ENCODE peak calls at places on chromosomes 6 and 20, in six cellular contexts. F, Y, X, I, W and K are unnamed samples.

GRCh38 chr6:38797391-38797790 is 82.3 kb downstream of the DNAH8 start:
- DNase-seq in F (no peak), Y (no peak), X (no peak), I (no peak), W (no peak), K (no peak)

GRCh38 chr20:34921436-34921835 is 34.2 kb downstream of the GSS start:
- DNase-seq in F (no peak), Y (no peak), X (no peak), I (no peak), W (no peak), K (no peak)

GRCh38 chr20:33653218-33653899 is 8.8 kb upstream of the C20orf144 start:
- DNase-seq in F (peak), Y (peak), X (peak), I (no peak), W (peak), K (peak)

GRCh38 chr6:105926318-105926717 is 159.8 kb upstream of the PRDM1 start:
- DNase-seq in F (no peak), Y (no peak), X (no peak), I (no peak), W (no peak), K (no peak)

GRCh38 chr6:109762166-109762565 is 71.1 kb downstream of the FIG4 start:
- DNase-seq in F (no peak), Y (no peak), X (no peak), I (no peak), W (no peak), K (no peak)

GRCh38 chr20:51541189-51542032 is 1.1 kb downstream of the NFATC2 start:
- DNase-seq in F (no peak), Y (peak), X (peak), I (no peak), W (no peak), K (peak)

GRCh38 chr6:169778646-169779045 is 27.2 kb downstream of the ERMARD start:
- DNase-seq in F (no peak), Y (no peak), X (no peak), I (no peak), W (no peak), K (no peak)

GRCh38 chr6:53603381-53604121 is 58.6 kb upstream of the GCLC start:
- DNase-seq in F (no peak), Y (no peak), X (no peak), I (no peak), W (no peak), K (no peak)

GRCh38 chr6:40877362-40877761 is 161.7 kb downstream of the UNC5CL start:
- DNase-seq in F (no peak), Y (no peak), X (no peak), I (no peak), W (no peak), K (no peak)

GRCh38 chr20:48286571-48287551 is 501.6 kb upstream of the SULF2 start:
- DNase-seq in F (no peak), Y (no peak), X (no peak), I (no peak), W (no peak), K (peak)

GRCh38 chr6:13412639-13413465 is 74.5 kb downstream of the GFOD1 start:
- DNase-seq in F (no peak), Y (no peak), X (no peak), I (no peak), W (no peak), K (peak)
- TF ChIP-seq ATF3 in F (no peak), Y (no peak), X (no peak), I (no peak), W (no peak), K (no peak)

GRCh38 chr6:167338551-167339117 is 13.7 kb downstream of the TTLL2 start:
- DNase-seq in F (no peak), Y (no peak), X (no peak), I (no peak), W (no peak), K (no peak)

GRCh38 chr6:167345348-167345747 is 20.5 kb downstream of the TTLL2 start:
- DNase-seq in F (no peak), Y (no peak), X (no peak), I (no peak), W (no peak), K (no peak)

GRCh38 chr6:167341038-167341613 is 16.2 kb downstream of the TTLL2 start:
- DNase-seq in F (no peak), Y (no peak), X (no peak), I (no peak), W (no peak), K (no peak)

GRCh38 chr6:167342879-167343610 is 18.2 kb downstream of the TTLL2 start:
- DNase-seq in F (no peak), Y (no peak), X (no peak), I (no peak), W (no peak), K (no peak)

GRCh38 chr6:167341665-167342655 is 17.1 kb downstream of the TTLL2 start:
- DNase-seq in F (no peak), Y (no peak), X (no peak), I (no peak), W (no peak), K (peak)
- TF ChIP-seq ATF3 in F (no peak), Y (no peak), X (no peak), I (no peak), W (no peak), K (peak)

GRCh38 chr20:38835792-38836191 is 30.3 kb downstream of the PPP1R16B start:
- DNase-seq in F (no peak), Y (no peak), X (no peak), I (no peak), W (no peak), K (no peak)
- TF ChIP-seq ATF3 in F (no peak), Y (no peak), X (no peak), I (no peak), W (no peak), K (no peak)

GRCh38 chr6:36323062-36323461 is 13.6 kb downstream of the BNIP5 start:
- DNase-seq in F (no peak), Y (no peak), X (no peak), I (no peak), W (no peak), K (no peak)

GRCh38 chr6:36324715-36325114 is 12.0 kb downstream of the BNIP5 start:
- DNase-seq in F (no peak), Y (no peak), X (no peak), I (no peak), W (no peak), K (no peak)

GRCh38 chr6:36322591-36322990 is 14.1 kb downstream of the BNIP5 start:
- DNase-seq in F (no peak), Y (no peak), X (no peak), I (no peak), W (no peak), K (no peak)

GRCh38 chr6:36326351-36326995 is 10.2 kb downstream of the BNIP5 start:
- DNase-seq in F (no peak), Y (no peak), X (no peak), I (no peak), W (no peak), K (no peak)

DNA sequence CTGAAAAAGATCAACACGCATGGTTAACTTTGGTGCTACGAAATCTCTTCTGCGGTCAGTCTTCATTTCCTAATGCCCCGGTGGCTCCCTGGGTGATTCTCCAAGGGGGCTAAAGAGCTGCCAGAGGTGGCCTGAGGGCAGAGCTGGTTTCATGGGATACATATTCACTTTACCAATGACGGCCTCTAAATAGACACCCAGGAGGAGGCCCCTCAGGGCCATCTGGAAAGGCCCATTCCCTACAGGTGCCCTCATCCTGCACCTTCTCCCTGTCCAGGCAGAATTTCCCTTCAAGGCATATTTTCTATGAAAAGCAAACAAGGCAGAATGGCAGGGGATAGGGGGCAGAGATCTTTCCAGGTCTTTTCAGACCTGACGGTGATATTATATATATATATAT is 12.5 kb downstream of the BNIP5 start:
- DNase-seq in F (no peak), Y (no peak), X (no peak), I (no peak), W (no peak), K (no peak)
- TF ChIP-seq ATF3 in F (no peak), Y (no peak), X (no peak), I (no peak), W (no peak), K (no peak)

DNA sequence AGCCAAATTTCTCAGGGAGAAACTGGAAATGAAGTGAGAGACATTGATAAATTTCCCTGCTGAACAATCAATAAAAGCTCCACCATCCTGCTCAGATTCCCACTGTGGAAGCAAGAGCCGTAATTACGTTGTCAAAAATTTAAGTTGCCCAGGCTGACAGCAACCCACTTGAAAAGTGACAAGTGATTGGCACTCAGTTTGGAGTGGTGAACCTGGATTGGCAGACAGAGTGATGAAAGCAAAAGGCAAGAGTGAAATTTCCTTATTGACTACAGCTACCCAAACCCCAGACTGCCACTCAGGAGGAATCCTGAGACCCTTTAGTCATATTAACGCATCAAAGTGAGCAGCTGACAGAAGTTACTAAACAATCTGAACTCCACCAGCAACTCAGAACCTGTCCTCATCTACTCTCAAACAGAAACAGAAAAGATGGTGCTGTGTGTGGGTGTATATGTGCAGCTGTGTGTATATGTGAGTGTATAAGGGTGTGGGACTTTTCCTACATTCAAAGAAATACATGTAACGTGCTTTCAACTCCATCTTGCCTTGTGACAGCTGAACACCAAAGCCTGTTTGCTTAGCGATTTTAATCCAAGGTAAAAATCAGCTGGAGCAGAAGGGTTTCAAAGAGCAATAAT is 157.4 kb downstream of the PKHD1 start:
- DNase-seq in F (no peak), Y (no peak), X (no peak), I (no peak), W (no peak), K (no peak)
- TF ChIP-seq ATF3 in F (no peak), Y (no peak), X (no peak), I (no peak), W (no peak), K (no peak)

GRCh38 chr6:98695076-98695816 is 139.1 kb upstream of the POU3F2 start:
- DNase-seq in F (no peak), Y (no peak), X (no peak), I (no peak), W (no peak), K (no peak)
- TF ChIP-seq ATF3 in F (no peak), Y (no peak), X (no peak), I (no peak), W (no peak), K (no peak)

DNA sequence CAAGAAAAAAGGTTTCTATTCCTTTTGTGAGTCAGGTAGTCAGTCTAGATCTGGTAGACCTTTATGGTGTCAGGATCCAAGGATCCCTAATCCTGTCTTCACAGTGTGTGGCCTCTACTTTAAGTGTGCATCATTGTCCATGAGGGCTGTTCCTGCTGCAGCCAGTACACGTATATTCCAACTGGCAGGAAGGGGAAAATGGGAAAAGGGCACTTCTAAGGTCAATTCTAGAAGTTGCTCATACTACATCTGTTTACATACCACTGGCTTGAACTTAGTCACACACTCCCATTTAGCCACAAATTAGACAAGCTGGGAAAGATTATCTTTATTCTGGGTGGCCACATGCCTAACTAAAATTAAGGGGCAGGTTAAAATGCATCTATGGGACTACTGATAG is 9.7 kb upstream of the MMS22L start:
- DNase-seq in F (no peak), Y (no peak), X (no peak), I (no peak), W (no peak), K (no peak)
- TF ChIP-seq ATF3 in F (no peak), Y (no peak), X (no peak), I (no peak), W (no peak), K (no peak)

GRCh38 chr20:39210331-39211074 is 248.4 kb downstream of the DHX35 start:
- DNase-seq in F (no peak), Y (no peak), X (no peak), I (no peak), W (no peak), K (no peak)

DNA sequence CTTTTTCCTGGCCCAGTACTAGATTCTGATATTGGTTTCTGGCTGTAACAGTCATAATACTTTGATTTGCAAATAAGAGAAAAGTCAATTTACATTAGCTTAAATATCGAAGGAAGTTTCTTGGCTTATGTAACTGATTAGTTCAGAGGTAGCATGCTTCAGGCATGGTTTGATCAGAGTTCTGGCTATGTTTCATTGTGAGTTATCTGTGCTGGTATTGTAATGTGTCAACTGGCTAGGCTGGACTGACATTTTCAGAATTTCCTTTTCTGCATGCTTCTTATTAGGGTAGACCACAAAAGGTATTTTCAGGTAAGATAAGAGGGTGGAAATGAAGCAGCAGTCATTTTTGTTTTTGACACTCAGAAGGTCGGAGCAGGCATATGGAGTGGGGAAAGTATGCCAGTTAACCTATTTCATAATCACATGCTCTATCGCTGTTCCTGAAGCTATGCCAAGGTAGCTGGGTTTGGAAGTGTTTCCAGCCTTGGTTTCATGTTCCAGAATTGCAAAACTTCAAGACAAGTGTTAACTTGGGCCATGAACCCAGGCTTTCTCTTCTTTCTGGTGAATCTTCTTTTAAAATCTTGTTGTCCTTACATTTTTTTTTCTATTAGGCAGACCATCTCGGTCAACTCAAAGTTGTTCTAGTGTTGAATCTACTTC is 244.9 kb downstream of the DHX35 start:
- DNase-seq in F (no peak), Y (no peak), X (no peak), I (no peak), W (no peak), K (no peak)
- TF ChIP-seq ATF3 in F (no peak), Y (no peak), X (no peak), I (no peak), W (no peak), K (no peak)

GRCh38 chr20:45701104-45701503 is 734 bp upstream of the WFDC13 start:
- DNase-seq in F (no peak), Y (no peak), X (no peak), I (peak), W (no peak), K (no peak)

GRCh38 chr20:45701873-45702272 is at the start of gene WFDC13:
- DNase-seq in F (no peak), Y (no peak), X (no peak), I (no peak), W (no peak), K (no peak)

DNA sequence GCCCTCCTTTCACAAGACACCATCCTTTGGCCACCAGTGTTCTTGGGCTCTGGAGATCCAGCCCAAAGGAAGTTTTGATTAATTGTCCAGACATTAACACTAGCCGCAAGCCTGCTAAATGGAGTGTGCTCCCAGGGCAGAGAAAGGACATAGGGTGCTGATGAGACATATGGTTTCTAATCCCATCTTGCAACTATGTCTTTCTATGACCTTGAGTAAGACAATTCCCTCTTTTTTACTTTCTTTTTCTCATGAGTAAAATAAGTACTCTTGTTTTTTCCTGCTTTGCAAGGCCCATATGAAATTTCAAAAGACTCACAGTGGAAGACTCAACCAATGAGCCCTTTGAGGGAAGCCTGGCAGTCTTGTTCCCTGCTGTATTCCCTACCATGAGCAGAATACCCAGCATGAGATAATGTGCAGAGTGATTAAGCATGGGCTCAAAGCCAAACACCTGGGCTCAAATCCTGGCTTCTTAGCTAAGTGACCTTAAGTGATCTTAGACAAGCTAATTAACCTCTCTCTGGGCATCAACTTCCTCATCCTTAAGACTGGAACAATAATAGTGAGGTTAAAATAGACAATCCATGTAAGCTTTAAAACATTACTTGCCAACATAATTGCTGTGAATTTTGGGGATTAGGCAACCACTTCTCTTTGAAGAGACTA is at the start of gene WFDC10B:
- DNase-seq in F (no peak), Y (no peak), X (no peak), I (no peak), W (no peak), K (no peak)
- TF ChIP-seq ATF3 in F (no peak), Y (no peak), X (no peak), I (no peak), W (no peak), K (no peak)